ENCODE peak calls at places on chromosome 17, in ten cellular contexts. G, P, T, U, M, R, K, S, I and Z are unnamed samples.

GRCh38 chr17:68324654-68325336 is 33.5 kb downstream of the ARSG start:
- DNase-seq in I (no peak), K (no peak), G (no peak), M (no peak), R (no peak), P (no peak), U (no peak), S (no peak), T (no peak), Z (no peak)

GRCh38 chr17:20032636-20033035 is 23.5 kb downstream of the SPECC1 start:
- DNase-seq in G (no peak), I (no peak), S (no peak), T (no peak), R (no peak), P (no peak), U (no peak), M (no peak), K (no peak), Z (no peak)

GRCh38 chr17:27526603-27527002 is 70.4 kb downstream of the KSR1 start:
- DNase-seq in R (no peak), T (peak), G (no peak), M (peak), K (no peak), S (no peak), P (no peak), I (peak), U (peak), Z (no peak)

GRCh38 chr17:82351713-82352488 is 7.1 kb upstream of the TEX19 start:
- DNase-seq in T (peak), K (peak), U (peak), S (peak), R (peak), I (peak), M (peak), G (peak), P (peak), Z (peak)

GRCh38 chr17:42679001-42679491 is 2.3 kb upstream of the PLEKHH3 start:
- DNase-seq in K (peak), M (no peak), G (no peak), T (peak), P (peak), U (peak), I (peak), S (peak), R (no peak), Z (peak)

GRCh38 chr17:75048396-75048933 is 1.4 kb downstream of the KCTD2 start:
- DNase-seq in I (no peak), T (no peak), S (peak), R (no peak), P (no peak), U (peak), G (no peak), M (no peak), K (no peak), Z (no peak)

GRCh38 chr17:29693751-29694150 is 71.0 kb upstream of the CORO6 start:
- DNase-seq in P (no peak), I (no peak), G (no peak), S (no peak), U (no peak), K (no peak), M (no peak), T (no peak), R (no peak), Z (no peak)

GRCh38 chr17:75341784-75342183 is 52.6 kb upstream of the SLC25A19 start:
- DNase-seq in K (no peak), U (no peak), P (no peak), S (peak), G (no peak), T (no peak), R (no peak), I (no peak), M (no peak), Z (no peak)

GRCh38 chr17:77493901-77494663 is 353.3 kb downstream of the SEC14L1 start:
- DNase-seq in R (no peak), T (no peak), P (no peak), U (no peak), S (no peak), M (no peak), K (no peak), G (no peak), I (peak), Z (no peak)

GRCh38 chr17:27256225-27257030 is 37.5 kb upstream of the WSB1 start:
- DNase-seq in P (no peak), R (no peak), M (no peak), I (no peak), G (peak), K (no peak), U (peak), T (no peak), S (no peak), Z (no peak)

GRCh38 chr17:58960068-58960467 is 146.6 kb downstream of the TRIM37 start:
- DNase-seq in U (peak), G (peak), M (no peak), I (no peak), S (peak), T (no peak), P (peak), R (no peak), K (peak), Z (peak)